ENCODE peak calls at places on chromosomes 11 and 22, in ten cellular contexts. E is endothelial cell, D is esophagus squamous epithelium, B is HFFc6, F is right lobe of liver, A is astrocyte of the spinal cord, U is MM.1S, T is GM23338, Q is H9, K is astrocyte. Y is an unnamed sample.

GRCh38 chr11:13046626-13047570 is 37.8 kb downstream of the RASSF10 start:
- DNase-seq in E (no peak), D (no peak), B (no peak), F (no peak), A (no peak), U (no peak), T (no peak), Q (no peak), K (no peak), Y (no peak)

GRCh38 chr11:79040348-79040747 is 400.5 kb downstream of the TENM4 start:
- DNase-seq in E (no peak), D (no peak), B (no peak), F (no peak), A (peak; percentile 53), U (no peak), T (no peak), Q (no peak), K (no peak), Y (no peak)

GRCh38 chr22:28864878-28865596 is 18.3 kb upstream of the ZNRF3 start:
- DNase-seq in E (no peak), D (no peak), B (no peak), F (peak; percentile 88), A (no peak), U (no peak), T (no peak), Q (no peak), K (no peak), Y (no peak)

GRCh38 chr11:102414559-102414958 is 38.0 kb downstream of the TMEM123 start:
- DNase-seq in E (no peak), D (no peak), B (no peak), F (no peak), A (no peak), U (no peak), T (no peak), Q (no peak), K (no peak), Y (no peak)

GRCh38 chr22:26568207-26568706 is 21.7 kb downstream of the TPST2 start:
- DNase-seq in E (peak; percentile 21), D (no peak), B (no peak), F (no peak), A (peak; percentile 52), U (no peak), T (peak; percentile 92), Q (peak; percentile 85), K (peak; percentile 71), Y (no peak)

GRCh38 chr11:26730711-26731460 is 9.0 kb upstream of the SLC5A12 start:
- DNase-seq in E (no peak), D (no peak), B (peak; percentile 7), F (no peak), A (peak; percentile 10), U (no peak), T (no peak), Q (no peak), K (no peak), Y (no peak)

GRCh38 chr22:40324468-40325305 is 21.6 kb upstream of the ADSL start:
- DNase-seq in E (no peak), D (no peak), B (no peak), F (no peak), A (no peak), U (no peak), T (no peak), Q (no peak), K (no peak), Y (no peak)

GRCh38 chr22:28900379-28900778 is 17.0 kb downstream of the ZNRF3 start:
- DNase-seq in E (no peak), D (no peak), B (no peak), F (no peak), A (no peak), U (no peak), T (no peak), Q (no peak), K (no peak), Y (no peak)

GRCh38 chr11:47991894-47992293 is 11.5 kb downstream of the PTPRJ start:
- DNase-seq in E (no peak), D (no peak), B (no peak), F (no peak), A (no peak), U (no peak), T (no peak), Q (no peak), K (no peak), Y (no peak)

DNA sequence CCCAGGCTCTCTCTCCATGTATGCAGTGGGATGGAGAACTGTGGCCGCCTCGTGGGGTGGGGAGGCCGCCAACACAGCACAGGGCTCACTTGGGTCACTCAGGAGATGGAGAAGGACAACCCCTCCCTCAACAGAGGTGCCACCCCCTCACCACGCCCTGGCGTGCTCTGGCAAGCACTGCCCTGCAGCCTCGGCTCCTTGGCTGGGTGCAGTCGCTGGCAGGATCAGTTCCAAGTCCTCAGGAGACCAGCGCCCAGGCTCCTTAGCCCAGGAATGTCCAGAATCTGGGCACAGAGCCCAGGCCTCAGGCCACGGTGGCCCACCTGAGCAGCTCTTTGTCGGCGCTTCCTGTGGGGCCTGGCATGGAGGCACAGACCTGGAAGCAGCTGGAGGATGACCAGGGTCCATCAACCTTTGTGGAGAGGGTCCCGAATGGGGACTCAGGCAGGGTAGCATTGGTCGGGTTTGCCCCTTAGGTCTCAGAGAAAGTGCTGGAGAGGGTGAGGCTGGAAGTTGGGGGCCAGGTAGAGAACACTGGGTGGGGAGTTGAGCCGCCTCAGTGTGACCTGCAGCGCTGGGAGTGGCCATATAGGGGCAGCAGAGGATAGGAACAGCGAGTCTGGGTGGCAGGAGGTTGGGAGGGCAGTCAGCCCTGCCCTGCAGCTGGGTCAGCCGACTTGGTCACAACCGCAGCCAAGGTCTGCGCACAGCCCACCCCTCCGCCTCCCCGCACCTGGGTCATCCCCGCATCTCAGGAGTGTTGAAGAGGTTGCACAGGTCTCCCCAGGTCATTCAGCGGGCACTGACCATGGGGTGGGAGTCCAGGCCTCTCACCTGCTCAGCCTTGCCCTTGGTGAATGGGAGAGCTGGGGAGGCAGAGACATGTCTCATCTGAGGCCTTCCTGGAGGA is 8.2 kb downstream of the SUSD2 start:
- DNase-seq in E (peak; percentile 82), D (no peak), B (peak; percentile 47), F (peak; percentile 74), A (peak; percentile 50), U (peak; percentile 48), T (peak; percentile 90), Q (peak; percentile 86), K (no peak), Y (peak; percentile 86)
- TF ChIP-seq CTCF in E (peak; percentile 68), D (peak; percentile 95), B (peak; percentile 88), F (peak; percentile 82), A (peak; percentile 94), U (peak; percentile 87), T (peak; percentile 96), Q (peak; percentile 92), K (peak; percentile 70), Y (peak; percentile 61)

DNA sequence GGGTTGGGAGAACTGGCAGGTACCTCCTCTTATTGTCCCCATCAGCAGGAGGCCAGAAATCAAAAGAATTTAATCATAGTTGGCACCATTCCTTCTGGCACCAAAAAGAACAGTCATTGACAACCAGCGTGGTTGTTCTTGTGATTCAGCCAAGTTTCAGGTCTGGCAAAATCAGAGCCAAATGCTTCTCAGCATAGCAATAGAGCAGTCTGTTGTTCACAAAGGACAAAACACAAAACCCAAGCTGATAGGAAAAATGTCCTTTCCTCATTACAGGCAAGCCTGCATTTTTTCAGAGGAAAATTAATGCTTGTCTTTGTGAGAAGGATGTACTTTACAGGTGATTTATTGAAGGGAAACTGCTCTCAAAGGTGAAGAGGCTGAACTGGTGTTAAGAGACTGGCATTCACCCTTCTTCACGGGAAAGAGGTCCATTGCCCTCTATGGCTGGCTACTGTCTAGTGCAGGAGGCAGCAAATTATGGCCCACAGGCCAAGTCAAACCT is 241.8 kb upstream of the ARHGAP42 start:
- DNase-seq in E (no peak), D (no peak), B (no peak), F (peak; percentile 65), A (peak; percentile 63), U (no peak), T (peak; percentile 28), Q (no peak), K (peak; percentile 14), Y (no peak)
- TF ChIP-seq CTCF in E (no peak), D (peak; percentile 13), B (no peak), F (peak; percentile 39), A (no peak), U (no peak), T (peak; percentile 44), Q (peak; percentile 40), K (no peak), Y (no peak)

DNA sequence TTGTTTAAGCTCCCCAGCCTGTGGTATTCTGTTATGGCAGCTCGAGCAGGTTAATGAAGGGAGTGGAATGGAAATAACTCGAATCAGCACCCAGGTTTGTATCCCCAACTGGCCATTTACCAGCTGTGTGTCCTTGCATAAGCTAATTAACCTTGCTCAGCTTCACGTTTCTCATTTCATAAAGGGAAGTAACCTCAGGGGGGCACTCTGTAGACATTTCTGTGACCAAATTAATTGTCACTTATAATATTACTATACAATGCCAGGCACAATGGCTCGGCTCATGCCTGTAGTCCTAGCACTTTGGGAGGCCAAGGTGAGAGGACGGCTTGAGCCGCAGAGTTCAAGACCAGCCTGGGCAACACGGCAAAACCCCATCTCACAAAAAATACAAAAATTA is 13.8 kb downstream of the ADA2 start:
- DNase-seq in E (no peak), D (no peak), B (no peak), F (no peak), A (no peak), U (peak; percentile 41), T (no peak), Q (no peak), K (no peak), Y (no peak)
- TF ChIP-seq CTCF in E (no peak), D (peak; percentile 13), B (no peak), F (peak; percentile 10), A (peak; percentile 7), U (peak; percentile 42), T (peak; percentile 23), Q (no peak), K (no peak), Y (no peak)

GRCh38 chr11:131503017-131503416 is 132.6 kb downstream of the NTM start:
- DNase-seq in E (no peak), D (no peak), B (no peak), F (no peak), A (no peak), U (no peak), T (no peak), Q (no peak), K (no peak), Y (no peak)

GRCh38 chr11:131499199-131499598 is 128.8 kb downstream of the NTM start:
- DNase-seq in E (no peak), D (no peak), B (no peak), F (no peak), A (no peak), U (no peak), T (no peak), Q (no peak), K (no peak), Y (no peak)

GRCh38 chr11:131506376-131506775 is 136.0 kb downstream of the NTM start:
- DNase-seq in E (no peak), D (no peak), B (no peak), F (no peak), A (no peak), U (no peak), T (no peak), Q (no peak), K (no peak), Y (no peak)

GRCh38 chr11:131498631-131499053 is 128.2 kb downstream of the NTM start:
- DNase-seq in E (no peak), D (no peak), B (no peak), F (no peak), A (no peak), U (no peak), T (peak; percentile 31), Q (peak; percentile 43), K (no peak), Y (no peak)

GRCh38 chr11:131504199-131504949 is 134.0 kb downstream of the NTM start:
- DNase-seq in E (peak; percentile 44), D (no peak), B (no peak), F (no peak), A (no peak), U (no peak), T (peak; percentile 89), Q (peak; percentile 82), K (no peak), Y (no peak)
- TF ChIP-seq CTCF in E (no peak), D (peak; percentile 39), B (peak; percentile 24), F (no peak), A (peak; percentile 8), U (peak; percentile 23), T (peak; percentile 76), Q (peak; percentile 72), K (peak; percentile 15), Y (no peak)

Y was measured in GM20000.